ENCODE peak calls at places on chromosomes 4 and X, in five cellular contexts. Z, G, P, S and N are unnamed samples.

GRCh38 chr4:159444668-159445067 is 341.8 kb downstream of the RAPGEF2 start:
- DNase-seq in S (no peak), P (no peak), G (no peak), Z (no peak), N (no peak)

GRCh38 chrX:29453333-29453732 is 762.0 kb upstream of the MAGEB2 start:
- DNase-seq in P (no peak), G (no peak), S (no peak), Z (no peak), N (no peak)

GRCh38 chrX:136163694-136164093 is 16.4 kb downstream of the FHL1 start:
- DNase-seq in G (no peak), P (no peak), S (no peak), Z (no peak), N (no peak)

GRCh38 chr4:157242871-157243270 is 22.3 kb downstream of the GRIA2 start:
- DNase-seq in G (no peak), Z (no peak), P (no peak), S (no peak), N (no peak)

GRCh38 chrX:141176586-141177451 is at the start of gene LDOC1:
- DNase-seq in G (peak), S (peak), Z (peak), P (peak), N (no peak)

GRCh38 chrX:153829799-153830631 is at the start of gene PDZD4:
- DNase-seq in G (no peak), P (no peak), S (no peak), Z (no peak), N (peak)

GRCh38 chrX:39857780-39858179 is 240.0 kb downstream of the BCOR start:
- DNase-seq in P (no peak), S (no peak), G (no peak), Z (no peak), N (no peak)

GRCh38 chr4:688695-689497 is at the start of gene SLC49A3:
- DNase-seq in Z (no peak), S (peak), G (no peak), P (no peak), N (no peak)

GRCh38 chr4:42750831-42751230 is 93.9 kb upstream of the ATP8A1 start:
- DNase-seq in Z (no peak), G (no peak), S (no peak), P (no peak), N (no peak)

GRCh38 chr4:38565271-38566199 is 98.5 kb upstream of the KLF3 start:
- DNase-seq in P (no peak), G (no peak), Z (no peak), S (no peak), N (no peak)

GRCh38 chrX:53422091-53422914 is at the start of the genes RIBC1 and SMC1A:
- DNase-seq in Z (peak), P (peak), G (peak), S (peak), N (peak)

GRCh38 chr4:82776925-82777542 is 21.6 kb downstream of the SCD5 start:
- DNase-seq in Z (no peak), S (no peak), P (no peak), G (no peak), N (no peak)

GRCh38 chr4:61395754-61396153 is 195.6 kb downstream of the ADGRL3 start:
- DNase-seq in G (no peak), P (no peak), S (no peak), Z (no peak), N (no peak)

GRCh38 chr4:176745902-176746301 is 46.8 kb downstream of the VEGFC start:
- DNase-seq in P (no peak), G (no peak), S (no peak), Z (no peak), N (no peak)

GRCh38 chr4:40046311-40046980 is 10.2 kb upstream of the N4BP2 start:
- DNase-seq in G (no peak), Z (no peak), P (no peak), S (no peak), N (no peak)

GRCh38 chr4:31106419-31106818 is 386.2 kb downstream of the PCDH7 start:
- DNase-seq in S (no peak), Z (no peak), G (no peak), P (no peak), N (no peak)

GRCh38 chr4:140705625-140706275 is 50.4 kb downstream of the TBC1D9 start:
- DNase-seq in S (no peak), G (no peak), Z (no peak), P (no peak), N (no peak)

GRCh38 chr4:113636877-113637276 is 124.7 kb downstream of the CAMK2D start:
- DNase-seq in Z (peak), P (no peak), S (no peak), G (peak), N (no peak)

GRCh38 chrX:153801646-153802045 is 7.2 kb downstream of the SSR4 start:
- DNase-seq in Z (no peak), G (no peak), S (no peak), P (no peak), N (no peak)

GRCh38 chr4:184644553-184645307 is 4.5 kb downstream of the CASP3 start:
- DNase-seq in Z (no peak), P (no peak), G (no peak), S (no peak), N (no peak)

GRCh38 chr4:56688094-56688647 is 7.1 kb upstream of the HOPX start:
- DNase-seq in S (no peak), Z (no peak), G (no peak), P (no peak), N (no peak)

GRCh38 chr4:66554844-66555243 is 884.6 kb upstream of the EPHA5 start:
- DNase-seq in P (no peak), S (no peak), G (no peak), Z (no peak), N (no peak)

GRCh38 chr4:62531250-62531649 is 1331.1 kb downstream of the ADGRL3 start:
- DNase-seq in S (no peak), Z (no peak), P (no peak), G (no peak), N (no peak)

GRCh38 chr4:52863324-52863723 is 1.2 kb downstream of the RASL11B start:
- DNase-seq in Z (no peak), S (no peak), P (no peak), G (no peak), N (no peak)

GRCh38 chr4:11769425-11769824 is 340.7 kb upstream of the HS3ST1 start:
- DNase-seq in S (no peak), P (no peak), G (no peak), Z (no peak), N (no peak)

GRCh38 chrX:131704136-131704695 is 160.3 kb downstream of the OR13H1 start:
- DNase-seq in Z (peak), S (no peak), P (peak), G (peak), N (no peak)

GRCh38 chr4:127856485-127857447 is 23.9 kb upstream of the PLK4 start:
- DNase-seq in S (no peak), Z (no peak), G (no peak), P (no peak), N (no peak)

GRCh38 chrX:119617511-119618164 is 11.4 kb upstream of the NKRF start:
- DNase-seq in S (no peak), P (no peak), Z (no peak), G (no peak), N (no peak)

GRCh38 chr4:69689530-69690111 is 36.6 kb upstream of the UGT2A1 start:
- DNase-seq in G (peak), S (no peak), P (no peak), Z (no peak), N (no peak)

GRCh38 chr4:32645653-32646052 is 1925.5 kb downstream of the PCDH7 start:
- DNase-seq in P (no peak), S (no peak), Z (no peak), G (no peak), N (no peak)

GRCh38 chr4:169099775-169100180 is 89.7 kb upstream of the CBR4 start:
- DNase-seq in S (no peak), Z (no peak), G (no peak), P (no peak), N (no peak)

GRCh38 chr4:89222171-89222570 is 85.4 kb downstream of the GPRIN3 start:
- DNase-seq in Z (no peak), P (no peak), G (peak), S (no peak), N (no peak)